ENCODE peak calls at places on chromosomes 13 and 19, in six cellular contexts. Y is fibroblast of mammary gland, E is HEK293T, N is T-cell, J is KG1, A is activated gamma-delta T cell. B is an unnamed sample.
A peak's percentile ranks its signal among the peaks of the same experiment; 100 is the strongest.

GRCh38 chr13:69857188-69857821 is 250.3 kb upstream of the ATXN8OS start:
- DNase-seq in Y (peak; percentile 35), A (no peak), J (peak; percentile 37), E (peak; percentile 55), N (no peak), B (peak; percentile 2)

GRCh38 chr19:362154-362553 is 17.6 kb upstream of the MIER2 start:
- DNase-seq in Y (no peak), A (no peak), N (no peak), J (no peak), E (no peak), B (no peak)

GRCh38 chr13:43676320-43676719 is 110.5 kb downstream of the ENOX1 start:
- DNase-seq in E (no peak), J (no peak), A (no peak), N (no peak), Y (peak; percentile 32), B (no peak)

GRCh38 chr19:9702186-9702585 is 27.3 kb upstream of the ZNF562 start:
- DNase-seq in E (no peak), Y (no peak), A (no peak), N (no peak), J (no peak), B (no peak)

GRCh38 chr19:46317339-46317738 is 20.5 kb downstream of the HIF3A start:
- DNase-seq in J (no peak), E (no peak), N (no peak), A (no peak), Y (no peak), B (no peak)

GRCh38 chr13:97528518-97528917 is 94.5 kb downstream of the RAP2A start:
- DNase-seq in N (no peak), E (no peak), J (no peak), A (no peak), Y (no peak), B (no peak)

GRCh38 chr19:52527954-52528326 is 472 bp downstream of the ZNF808 start:
- DNase-seq in A (no peak), E (no peak), Y (peak; percentile 2), J (no peak), N (no peak), B (no peak)

GRCh38 chr19:3274245-3275067 is 50.0 kb downstream of the CELF5 start:
- DNase-seq in N (no peak), J (no peak), A (no peak), E (no peak), Y (no peak), B (no peak)

GRCh38 chr13:109666656-109667448 is 119.5 kb downstream of the IRS2 start:
- DNase-seq in Y (peak; percentile 21), J (no peak), A (no peak), E (no peak), N (no peak), B (no peak)

GRCh38 chr19:42207767-42208259 is 9.7 kb downstream of the DEDD2 start:
- DNase-seq in N (no peak), J (no peak), A (no peak), Y (peak; percentile 83), E (no peak), B (peak; percentile 67)

GRCh38 chr13:107250626-107251025 is 682.7 kb upstream of the ARGLU1 start:
- DNase-seq in J (no peak), N (no peak), E (no peak), A (no peak), Y (no peak), B (no peak)

GRCh38 chr13:95480131-95480545 is 72.4 kb upstream of the CLDN10 start:
- DNase-seq in Y (peak; percentile 7), J (peak; percentile 80), E (no peak), N (no peak), A (no peak), B (peak; percentile 86)

GRCh38 chr19:17076539-17076919 is 952 bp downstream of the MYO9B start:
- DNase-seq in J (no peak), Y (peak; percentile 17), E (no peak), N (peak; percentile 21), A (no peak), B (no peak)

GRCh38 chr19:54534156-54534555 is 31.5 kb downstream of the LAIR2 start:
- DNase-seq in Y (no peak), A (no peak), E (no peak), J (no peak), N (no peak), B (no peak)

GRCh38 chr19:42512743-42513304 is 15.5 kb downstream of the CEACAM1 start:
- DNase-seq in E (no peak), A (no peak), N (no peak), J (no peak), Y (no peak), B (no peak)

GRCh38 chr13:30520571-30520970 is 54.8 kb upstream of the HMGB1 start:
- DNase-seq in Y (peak; percentile 86), A (no peak), J (no peak), N (no peak), E (no peak), B (no peak)

GRCh38 chr19:42242071-42242511 is 311 bp downstream of the GSK3A start:
- DNase-seq in Y (no peak), N (no peak), J (no peak), A (no peak), E (no peak), B (no peak)

GRCh38 chr13:20351279-20352022 is 119.3 kb upstream of the GJB6 start:
- DNase-seq in Y (peak; percentile 81), A (no peak), E (no peak), N (no peak), J (no peak), B (peak; percentile 61)

GRCh38 chr13:44561352-44561751 is 14.8 kb downstream of the TSC22D1 start:
- DNase-seq in J (no peak), Y (no peak), E (no peak), A (no peak), N (no peak), B (no peak)

GRCh38 chr13:30186644-30187431 is 120.5 kb downstream of the KATNAL1 start:
- DNase-seq in Y (no peak), E (no peak), J (no peak), N (no peak), A (no peak), B (no peak)

GRCh38 chr13:26698392-26699196 is 62.0 kb downstream of the GPR12 start:
- DNase-seq in E (peak; percentile 85), Y (peak; percentile 81), A (no peak), N (peak; percentile 73), J (peak; percentile 52), B (peak; percentile 81)

GRCh38 chr19:2607712-2608601 is 94.5 kb downstream of the GNG7 start:
- DNase-seq in A (peak; percentile 67), J (no peak), E (no peak), Y (no peak), N (peak; percentile 68), B (no peak)